ENCODE peak calls at places on chromosomes 12 and 14, in ten cellular contexts. T, V, F, S, C, I, E, D, G and N are unnamed samples.
A peak's percentile ranks its signal among the peaks of the same experiment; 100 is the strongest.

GRCh38 chr14:78576437-78577166 is 406.4 kb downstream of the NRXN3 start:
- DNase-seq in S (no peak), F (no peak), V (no peak), E (no peak), G (no peak), C (no peak), I (no peak), D (no peak), T (no peak), N (no peak)

GRCh38 chr12:6752181-6752930 is 585 bp downstream of the MLF2 start:
- DNase-seq in I (peak; percentile 60), E (peak; percentile 33), V (no peak), G (no peak), T (peak; percentile 65), S (peak; percentile 66), D (peak; percentile 52), C (peak; percentile 81), F (no peak), N (peak; percentile 55)

GRCh38 chr12:121170581-121171260 is 38.0 kb downstream of the P2RX7 start:
- DNase-seq in F (no peak), S (no peak), G (no peak), I (peak; percentile 77), T (peak; percentile 51), D (no peak), E (no peak), V (no peak), C (no peak), N (no peak)

GRCh38 chr14:41668346-41668745 is 61.7 kb downstream of the LRFN5 start:
- DNase-seq in V (no peak), D (no peak), T (no peak), I (peak; percentile 29), C (no peak), E (peak; percentile 52), G (no peak), F (no peak), S (no peak), N (peak; percentile 93)

GRCh38 chr14:37583358-37584210 is 11.5 kb downstream of the FOXA1 start:
- DNase-seq in E (peak; percentile 50), F (no peak), C (no peak), T (no peak), D (no peak), V (no peak), S (no peak), G (no peak), I (no peak), N (no peak)

GRCh38 chr14:35416108-35416750 is 11.7 kb upstream of the NFKBIA start:
- DNase-seq in G (no peak), S (no peak), C (peak; percentile 54), E (no peak), F (peak; percentile 55), I (peak; percentile 24), T (no peak), V (no peak), D (no peak), N (no peak)

GRCh38 chr14:73269729-73270651 is 32.7 kb downstream of the PAPLN start:
- DNase-seq in I (peak; percentile 31), E (no peak), C (peak; percentile 61), D (peak; percentile 39), V (no peak), T (peak; percentile 64), S (no peak), G (no peak), F (no peak), N (no peak)

GRCh38 chr14:78005325-78005724 is 164.8 kb upstream of the NRXN3 start:
- DNase-seq in E (no peak), G (no peak), V (no peak), D (no peak), T (peak; percentile 81), F (no peak), S (peak; percentile 4), C (no peak), I (peak; percentile 94), N (peak; percentile 53)

GRCh38 chr12:129538137-129538536 is 365.7 kb downstream of the TMEM132D start:
- DNase-seq in C (no peak), F (no peak), V (no peak), G (no peak), S (no peak), T (no peak), D (no peak), E (no peak), I (no peak), N (no peak)

GRCh38 chr12:116186482-116187157 is 90.9 kb downstream of the MED13L start:
- DNase-seq in T (no peak), G (no peak), S (no peak), F (no peak), E (no peak), V (no peak), C (no peak), I (no peak), D (no peak), N (peak; percentile 58)

GRCh38 chr14:53571990-53572389 is 384.6 kb downstream of the BMP4 start:
- DNase-seq in I (no peak), C (peak; percentile 7), F (no peak), G (peak; percentile 49), D (no peak), T (peak; percentile 3), S (no peak), E (no peak), V (no peak), N (peak; percentile 12)

GRCh38 chr12:121843236-121843982 is 15.2 kb downstream of the HPD start:
- DNase-seq in C (no peak), D (no peak), T (no peak), S (no peak), V (no peak), E (no peak), I (no peak), G (no peak), F (no peak), N (no peak)

GRCh38 chr14:81268016-81268416 is 47.3 kb upstream of the GTF2A1 start:
- DNase-seq in T (peak; percentile 23), S (peak; percentile 86), C (no peak), F (no peak), I (peak; percentile 12), G (no peak), V (no peak), D (no peak), E (no peak), N (peak; percentile 13)

GRCh38 chr12:125687820-125688219 is 622.6 kb downstream of the AACS start:
- DNase-seq in E (no peak), S (no peak), I (no peak), C (no peak), D (no peak), F (no peak), V (no peak), T (no peak), G (no peak), N (no peak)

GRCh38 chr12:124750787-124751471 is 112.7 kb downstream of the SCARB1 start:
- DNase-seq in D (no peak), I (no peak), T (no peak), E (peak; percentile 46), C (peak; percentile 65), V (no peak), F (no peak), S (peak; percentile 56), G (no peak), N (no peak)

GRCh38 chr14:65637780-65638179 is 225.2 kb downstream of the FUT8 start:
- DNase-seq in G (no peak), T (peak; percentile 55), V (no peak), F (no peak), D (no peak), I (peak; percentile 89), E (no peak), S (no peak), C (no peak), N (no peak)

GRCh38 chr12:54352022-54352531 is 12.2 kb downstream of the GPR84 start:
- DNase-seq in C (peak; percentile 64), T (peak; percentile 96), V (no peak), E (peak; percentile 61), F (peak; percentile 36), I (peak; percentile 88), S (no peak), D (peak; percentile 69), G (no peak), N (peak; percentile 69)

GRCh38 chr14:65095633-65096205 is 6.6 kb downstream of the MAX start:
- DNase-seq in S (no peak), F (no peak), D (no peak), I (peak; percentile 89), C (no peak), T (peak; percentile 93), V (no peak), G (peak; percentile 51), E (no peak), N (peak; percentile 15)

GRCh38 chr14:77838756-77839565 is 39.1 kb downstream of the ADCK1 start:
- DNase-seq in G (no peak), C (no peak), I (no peak), D (peak; percentile 38), E (no peak), S (peak; percentile 96), V (no peak), F (peak; percentile 8), T (no peak), N (no peak)

GRCh38 chr12:124852911-124853441 is 10.7 kb downstream of the SCARB1 start:
- DNase-seq in I (no peak), S (peak; percentile 58), D (no peak), F (no peak), T (no peak), E (no peak), V (no peak), C (no peak), G (no peak), N (no peak)

GRCh38 chr12:52865090-52865944 is 16.5 kb upstream of the KRT78 start:
- DNase-seq in C (peak; percentile 84), I (peak; percentile 59), D (peak; percentile 54), T (peak; percentile 85), S (peak; percentile 86), G (no peak), E (peak; percentile 71), V (no peak), F (no peak), N (peak; percentile 77)

GRCh38 chr12:124513297-124513867 is 54.0 kb downstream of the NCOR2 start:
- DNase-seq in S (no peak), V (no peak), T (peak; percentile 64), G (no peak), I (peak; percentile 62), F (no peak), D (no peak), C (no peak), E (no peak), N (no peak)

GRCh38 chr14:35045798-35046047 is 349 bp upstream of the FAM177A1 start:
- DNase-seq in G (no peak), T (no peak), I (no peak), D (no peak), E (no peak), S (no peak), V (no peak), F (no peak), C (no peak), N (no peak)

GRCh38 chr12:115752151-115752550 is 525.3 kb downstream of the MED13L start:
- DNase-seq in I (peak; percentile 63), S (no peak), C (no peak), T (peak; percentile 47), F (no peak), G (no peak), D (no peak), E (no peak), V (no peak), N (no peak)

GRCh38 chr12:101299346-101299745 is 19.4 kb downstream of the UTP20 start:
- DNase-seq in E (no peak), I (peak; percentile 32), T (peak; percentile 5), D (no peak), G (no peak), C (no peak), F (no peak), V (no peak), S (no peak), N (no peak)

GRCh38 chr12:46371718-46372130 is 849 bp downstream of the SLC38A2 start:
- DNase-seq in T (peak; percentile 65), D (peak; percentile 65), V (peak; percentile 27), G (no peak), S (peak; percentile 55), C (peak; percentile 68), F (no peak), I (peak; percentile 49), E (peak; percentile 47), N (no peak)

GRCh38 chr12:118034429-118035193 is 18.1 kb downstream of the RFC5 start:
- DNase-seq in E (peak; percentile 33), D (no peak), V (no peak), F (no peak), T (peak; percentile 61), C (peak; percentile 44), I (peak; percentile 55), G (no peak), S (peak; percentile 79), N (peak; percentile 48)